ENCODE peak calls at places on chromosomes 7 and 10, in five cellular contexts. One of them, this sample, is unnamed.

GRCh38 chr10:77715081-77715480 is 77.5 kb upstream of the KCNMA1 start:
- DNase-seq in cardiac muscle cell: no peak
- DNase-seq in Peyer's patch: no peak
- DNase-seq in astrocyte of the spinal cord: no peak
- DNase-seq in AG04450: no peak
- DNase-seq in this sample: no peak

GRCh38 chr7:45984386-45985295 is 63.6 kb upstream of the IGFBP3 start:
- DNase-seq in Peyer's patch: no peak
- DNase-seq in astrocyte of the spinal cord: no peak
- DNase-seq in cardiac muscle cell: no peak
- DNase-seq in AG04450: no peak
- DNase-seq in this sample: no peak

GRCh38 chr10:109743141-109744120 is 179.9 kb downstream of the XPNPEP1 start:
- DNase-seq in astrocyte of the spinal cord: no peak
- DNase-seq in AG04450: no peak
- DNase-seq in cardiac muscle cell: no peak
- DNase-seq in Peyer's patch: no peak
- DNase-seq in this sample: no peak

GRCh38 chr10:14586901-14587300 is 187.8 kb downstream of the FAM107B start:
- DNase-seq in Peyer's patch: peak; percentile 73
- DNase-seq in astrocyte of the spinal cord: no peak
- DNase-seq in AG04450: no peak
- DNase-seq in cardiac muscle cell: no peak
- DNase-seq in this sample: no peak

GRCh38 chr10:126242352-126243260 is 145.7 kb downstream of the ADAM12 start:
- DNase-seq in Peyer's patch: no peak
- DNase-seq in cardiac muscle cell: no peak
- DNase-seq in AG04450: peak; percentile 78
- DNase-seq in astrocyte of the spinal cord: peak; percentile 88
- DNase-seq in this sample: peak; percentile 90

GRCh38 chr10:71217266-71218045 is 5.1 kb downstream of the UNC5B start:
- DNase-seq in astrocyte of the spinal cord: peak; percentile 29
- DNase-seq in Peyer's patch: no peak
- DNase-seq in AG04450: no peak
- DNase-seq in cardiac muscle cell: peak; percentile 76
- DNase-seq in this sample: no peak

GRCh38 chr10:89201345-89202032 is 5.6 kb downstream of the CH25H start:
- DNase-seq in AG04450: no peak
- DNase-seq in astrocyte of the spinal cord: no peak
- DNase-seq in Peyer's patch: no peak
- DNase-seq in cardiac muscle cell: no peak
- DNase-seq in this sample: no peak

GRCh38 chr7:17342726-17343125 is 44.3 kb downstream of the AHR start:
- DNase-seq in astrocyte of the spinal cord: no peak
- DNase-seq in cardiac muscle cell: no peak
- DNase-seq in Peyer's patch: no peak
- DNase-seq in AG04450: no peak
- DNase-seq in this sample: no peak

GRCh38 chr10:62148155-62148554 is 120.5 kb downstream of the RTKN2 start:
- DNase-seq in cardiac muscle cell: no peak
- DNase-seq in AG04450: no peak
- DNase-seq in Peyer's patch: no peak
- DNase-seq in astrocyte of the spinal cord: no peak
- DNase-seq in this sample: no peak

GRCh38 chr7:83053965-83054364 is 108.7 kb downstream of the PCLO start:
- DNase-seq in cardiac muscle cell: no peak
- DNase-seq in Peyer's patch: no peak
- DNase-seq in AG04450: no peak
- DNase-seq in astrocyte of the spinal cord: no peak
- DNase-seq in this sample: no peak

GRCh38 chr10:119541046-119541445 is 1.5 kb downstream of the RGS10 start:
- DNase-seq in Peyer's patch: no peak
- DNase-seq in AG04450: no peak
- DNase-seq in astrocyte of the spinal cord: no peak
- DNase-seq in cardiac muscle cell: no peak
- DNase-seq in this sample: no peak

GRCh38 chr10:119539359-119539651 is 3.2 kb downstream of the RGS10 start:
- DNase-seq in cardiac muscle cell: no peak
- DNase-seq in AG04450: no peak
- DNase-seq in Peyer's patch: no peak
- DNase-seq in astrocyte of the spinal cord: no peak
- DNase-seq in this sample: no peak

GRCh38 chr10:119538632-119539358 is 3.7 kb downstream of the RGS10 start:
- DNase-seq in cardiac muscle cell: no peak
- DNase-seq in astrocyte of the spinal cord: no peak
- DNase-seq in Peyer's patch: peak; percentile 30
- DNase-seq in AG04450: no peak
- DNase-seq in this sample: no peak

GRCh38 chr10:119541459-119542356 is 811 bp downstream of the RGS10 start:
- DNase-seq in AG04450: no peak
- DNase-seq in astrocyte of the spinal cord: peak; percentile 16
- DNase-seq in cardiac muscle cell: no peak
- DNase-seq in Peyer's patch: peak; percentile 57
- DNase-seq in this sample: no peak

DNA sequence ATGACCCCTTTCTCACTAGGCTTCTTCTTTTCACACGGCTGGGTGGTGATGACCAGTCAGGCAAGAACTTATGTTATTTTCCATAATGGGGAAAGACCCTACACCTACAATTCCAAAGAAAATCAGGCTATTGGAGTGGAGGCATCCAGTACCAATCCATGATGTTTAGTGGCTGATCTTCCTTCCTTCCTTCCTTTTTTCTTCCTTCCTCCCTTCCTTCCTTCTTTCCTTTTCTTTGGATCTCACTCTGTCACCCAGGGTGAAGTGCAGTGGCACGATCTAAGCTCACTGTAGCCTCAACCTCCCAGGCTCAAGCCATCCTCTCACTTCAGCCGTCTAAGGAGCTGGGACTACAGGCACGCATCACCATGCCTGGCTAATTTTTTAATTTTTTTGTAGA is 2.5 kb downstream of the RGS10 start:
- DNase-seq in cardiac muscle cell: no peak
- DNase-seq in Peyer's patch: no peak
- DNase-seq in AG04450: no peak
- DNase-seq in astrocyte of the spinal cord: no peak
- DNase-seq in this sample: no peak
- H3K4me3 ChIP-seq in cardiac muscle cell: no peak overlapping the region
- H3K4me3 ChIP-seq in Peyer's patch: no peak overlapping the region
- H3K4me3 ChIP-seq in AG04450: peak overlapping the region; percentile 27
- H3K4me3 ChIP-seq in astrocyte of the spinal cord: no peak overlapping the region
- H3K4me3 ChIP-seq in this sample: no peak overlapping the region

DNA sequence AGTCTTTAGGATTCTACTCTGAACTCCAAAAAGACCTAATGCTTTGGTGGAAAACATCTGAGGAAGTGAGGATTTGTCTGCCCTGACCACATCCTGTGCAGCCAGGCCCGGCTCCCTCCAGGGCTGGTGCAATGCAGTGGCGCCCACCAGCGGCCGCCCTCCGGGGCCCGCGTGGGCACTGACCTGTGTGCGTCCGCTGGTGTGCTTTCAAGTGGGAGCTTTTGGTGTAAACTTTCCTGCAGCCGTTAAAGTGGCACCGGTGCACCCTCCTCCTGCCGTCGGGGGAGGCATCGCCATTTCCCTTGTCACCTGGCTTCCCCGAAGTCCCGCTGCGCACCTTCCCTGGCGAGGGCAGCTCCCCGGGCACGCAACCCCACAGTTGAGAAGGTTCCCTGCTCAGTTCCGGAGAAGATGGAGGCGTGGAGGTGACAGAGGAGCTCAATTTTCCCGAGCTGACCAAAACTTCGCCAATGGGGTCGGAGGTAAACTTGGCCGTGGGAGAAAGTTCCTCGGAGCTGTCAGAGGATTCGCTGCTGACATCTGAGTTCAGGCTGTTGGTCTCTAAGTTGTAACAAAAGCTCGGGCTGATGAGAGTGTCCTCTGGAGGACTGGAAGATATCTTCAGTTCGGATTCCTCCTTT is 3.4 kb downstream of the KLF6 start:
- DNase-seq in cardiac muscle cell: no peak
- DNase-seq in AG04450: no peak
- DNase-seq in Peyer's patch: peak; percentile 79
- DNase-seq in astrocyte of the spinal cord: peak; percentile 61
- DNase-seq in this sample: no peak
- TF ChIP-seq CTCF in cardiac muscle cell: peak; percentile 77
- TF ChIP-seq CTCF in AG04450: peak; percentile 43
- TF ChIP-seq CTCF in Peyer's patch: peak; percentile 59
- TF ChIP-seq CTCF in astrocyte of the spinal cord: peak; percentile 68
- TF ChIP-seq CTCF in this sample: peak; percentile 73

DNA sequence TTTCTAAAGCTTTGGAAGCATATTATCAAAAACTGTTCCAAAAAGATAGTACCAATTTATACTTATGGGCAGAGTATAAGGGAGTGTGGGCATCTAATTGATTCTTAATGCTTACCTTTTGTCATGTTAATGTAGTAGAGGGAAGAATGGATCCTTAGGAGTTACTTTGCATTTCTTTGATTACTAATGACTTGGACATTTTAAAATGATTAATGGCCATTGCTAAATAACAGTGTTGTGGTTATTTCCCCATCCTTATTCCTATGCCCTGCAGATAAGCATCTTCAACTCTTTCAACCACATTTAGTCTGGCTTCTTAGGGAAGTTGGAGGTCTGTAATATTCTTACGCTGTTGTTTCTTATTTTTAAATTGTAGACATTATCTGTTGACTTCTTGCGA is 37.1 kb downstream of the KAT6B start:
- DNase-seq in astrocyte of the spinal cord: no peak
- DNase-seq in Peyer's patch: no peak
- DNase-seq in cardiac muscle cell: no peak
- DNase-seq in AG04450: no peak
- DNase-seq in this sample: no peak
- H3K4me3 ChIP-seq in astrocyte of the spinal cord: no peak overlapping the region
- H3K4me3 ChIP-seq in Peyer's patch: no peak overlapping the region
- H3K4me3 ChIP-seq in cardiac muscle cell: no peak overlapping the region
- H3K4me3 ChIP-seq in AG04450: no peak overlapping the region
- H3K4me3 ChIP-seq in this sample: no peak overlapping the region

GRCh38 chr7:66418537-66418936 is 210.1 kb upstream of the KCTD7 start:
- DNase-seq in AG04450: no peak
- DNase-seq in astrocyte of the spinal cord: no peak
- DNase-seq in Peyer's patch: no peak
- DNase-seq in cardiac muscle cell: no peak
- DNase-seq in this sample: no peak

GRCh38 chr7:66415659-66416265 is 210.6 kb downstream of the TPST1 start:
- DNase-seq in AG04450: no peak
- DNase-seq in astrocyte of the spinal cord: no peak
- DNase-seq in Peyer's patch: no peak
- DNase-seq in cardiac muscle cell: no peak
- DNase-seq in this sample: no peak

GRCh38 chr7:66419210-66419609 is 209.5 kb upstream of the KCTD7 start:
- DNase-seq in AG04450: no peak
- DNase-seq in Peyer's patch: no peak
- DNase-seq in astrocyte of the spinal cord: no peak
- DNase-seq in cardiac muscle cell: no peak
- DNase-seq in this sample: no peak

GRCh38 chr7:66409493-66409892 is 204.4 kb downstream of the TPST1 start:
- DNase-seq in AG04450: no peak
- DNase-seq in Peyer's patch: no peak
- DNase-seq in astrocyte of the spinal cord: no peak
- DNase-seq in cardiac muscle cell: no peak
- DNase-seq in this sample: no peak

GRCh38 chr7:66413379-66414114 is 208.4 kb downstream of the TPST1 start:
- DNase-seq in Peyer's patch: peak; percentile 62
- DNase-seq in astrocyte of the spinal cord: peak; percentile 88
- DNase-seq in AG04450: peak; percentile 13
- DNase-seq in cardiac muscle cell: peak; percentile 89
- DNase-seq in this sample: peak; percentile 37
- TF ChIP-seq CTCF in Peyer's patch: peak; percentile 22
- TF ChIP-seq CTCF in astrocyte of the spinal cord: peak; percentile 56
- TF ChIP-seq CTCF in AG04450: peak; percentile 11
- TF ChIP-seq CTCF in cardiac muscle cell: peak; percentile 56
- TF ChIP-seq CTCF in this sample: peak; percentile 23

GRCh38 chr10:4241724-4242345 is 456.8 kb upstream of the KLF6 start:
- DNase-seq in Peyer's patch: no peak
- DNase-seq in cardiac muscle cell: peak; percentile 44
- DNase-seq in astrocyte of the spinal cord: peak; percentile 100
- DNase-seq in AG04450: peak; percentile 98
- DNase-seq in this sample: peak; percentile 92
- H3K4me3 ChIP-seq in Peyer's patch: no peak overlapping the region
- H3K4me3 ChIP-seq in cardiac muscle cell: no peak overlapping the region
- H3K4me3 ChIP-seq in astrocyte of the spinal cord: peak overlapping the region; percentile 20
- H3K4me3 ChIP-seq in AG04450: peak overlapping the region; percentile 23
- H3K4me3 ChIP-seq in this sample: peak overlapping the region; percentile 32

GRCh38 chr10:125144209-125144608 is 16.2 kb downstream of the CTBP2 start:
- DNase-seq in astrocyte of the spinal cord: no peak
- DNase-seq in Peyer's patch: no peak
- DNase-seq in cardiac muscle cell: no peak
- DNase-seq in AG04450: no peak
- DNase-seq in this sample: no peak

GRCh38 chr10:125146791-125147604 is 13.4 kb downstream of the CTBP2 start:
- DNase-seq in cardiac muscle cell: no peak
- DNase-seq in Peyer's patch: no peak
- DNase-seq in AG04450: no peak
- DNase-seq in astrocyte of the spinal cord: peak; percentile 63
- DNase-seq in this sample: no peak

GRCh38 chr10:125142946-125143345 is 17.4 kb downstream of the CTBP2 start:
- DNase-seq in astrocyte of the spinal cord: no peak
- DNase-seq in cardiac muscle cell: no peak
- DNase-seq in AG04450: no peak
- DNase-seq in Peyer's patch: no peak
- DNase-seq in this sample: no peak

GRCh38 chr10:125145636-125146035 is 14.7 kb downstream of the CTBP2 start:
- DNase-seq in cardiac muscle cell: no peak
- DNase-seq in Peyer's patch: no peak
- DNase-seq in AG04450: no peak
- DNase-seq in astrocyte of the spinal cord: no peak
- DNase-seq in this sample: no peak

GRCh38 chr10:125144693-125145623 is 15.4 kb downstream of the CTBP2 start:
- DNase-seq in Peyer's patch: no peak
- DNase-seq in cardiac muscle cell: no peak
- DNase-seq in astrocyte of the spinal cord: no peak
- DNase-seq in AG04450: no peak
- DNase-seq in this sample: no peak
- TF ChIP-seq CTCF in Peyer's patch: peak; percentile 10
- TF ChIP-seq CTCF in cardiac muscle cell: peak; percentile 73
- TF ChIP-seq CTCF in astrocyte of the spinal cord: peak; percentile 58
- TF ChIP-seq CTCF in AG04450: peak; percentile 62
- TF ChIP-seq CTCF in this sample: peak; percentile 57

DNA sequence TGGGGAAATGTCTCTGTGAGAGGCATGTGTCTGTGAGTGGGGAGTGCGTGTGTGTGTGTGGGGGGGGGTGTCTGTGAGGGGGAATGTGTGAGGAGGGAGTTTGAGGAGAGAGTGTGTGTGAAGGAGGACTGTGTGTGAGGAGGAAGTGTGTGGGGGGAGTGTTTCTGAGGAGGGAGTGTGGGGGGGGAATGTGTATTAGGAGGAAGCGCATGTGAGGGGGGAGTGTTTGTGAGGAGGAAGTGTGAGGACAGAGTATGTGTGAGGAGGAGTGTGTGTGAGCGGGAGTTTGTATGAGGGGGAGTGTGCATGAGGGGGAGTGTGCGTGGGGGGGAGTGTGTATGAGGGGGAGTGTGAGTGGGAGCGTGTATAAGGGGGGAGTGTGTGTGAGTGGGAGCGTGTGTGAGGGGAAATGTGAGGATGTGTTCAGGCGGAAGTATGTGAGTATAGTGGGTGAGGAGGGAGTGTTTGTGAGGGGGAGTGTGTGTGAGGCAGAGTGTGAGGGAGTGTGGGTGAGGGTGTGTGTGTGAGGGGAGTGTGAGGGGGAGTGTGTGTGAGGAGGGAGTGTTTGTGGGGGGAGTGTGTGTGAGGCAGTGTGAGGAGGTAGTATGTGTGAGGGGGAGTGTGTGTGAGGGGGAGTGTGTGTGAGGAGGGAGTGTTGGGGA is 21.8 kb upstream of the PTPRN2 start:
- DNase-seq in Peyer's patch: no peak
- DNase-seq in cardiac muscle cell: no peak
- DNase-seq in AG04450: no peak
- DNase-seq in astrocyte of the spinal cord: no peak
- DNase-seq in this sample: no peak
- H3K4me3 ChIP-seq in Peyer's patch: no peak overlapping the region
- H3K4me3 ChIP-seq in cardiac muscle cell: no peak overlapping the region
- H3K4me3 ChIP-seq in AG04450: no peak overlapping the region
- H3K4me3 ChIP-seq in astrocyte of the spinal cord: no peak overlapping the region
- H3K4me3 ChIP-seq in this sample: no peak overlapping the region

GRCh38 chr7:151644554-151644953 is 124.9 kb upstream of the RHEB start:
- DNase-seq in AG04450: no peak
- DNase-seq in astrocyte of the spinal cord: no peak
- DNase-seq in cardiac muscle cell: no peak
- DNase-seq in Peyer's patch: no peak
- DNase-seq in this sample: no peak
- TF ChIP-seq CTCF in AG04450: no peak
- TF ChIP-seq CTCF in astrocyte of the spinal cord: no peak
- TF ChIP-seq CTCF in cardiac muscle cell: no peak
- TF ChIP-seq CTCF in Peyer's patch: no peak
- TF ChIP-seq CTCF in this sample: no peak